ENCODE peak calls at places on chromosomes 13 and 19, in nine cellular contexts. S is heart right ventricle, B is HepG2, F is H1, A is brain microvascular endothelial cell, J is osteoblast, L is AG04450, R is thoracic aorta, E is small intestine. N is an unnamed sample. For H3K27me3, the result is how much of the 10 kb centered on the place peaks cover.

GRCh38 chr19:19642506-19643157 is 825 bp downstream of the GMIP start:
- DNase-seq in S (no peak), B (no peak), J (peak), E (peak), F (no peak), L (no peak), A (no peak), R (no peak), N (no peak)

GRCh38 chr13:112720814-112721197 is 31.0 kb downstream of the ATP11A start:
- DNase-seq in R (no peak), J (no peak), B (no peak), S (no peak), A (no peak), L (no peak), F (no peak), E (no peak), N (no peak)

GRCh38 chr19:48645652-48646191 is at the start of gene CA11:
- DNase-seq in S (no peak), A (no peak), R (no peak), J (peak), L (no peak), E (peak), F (no peak), B (no peak), N (peak)

GRCh38 chr13:48860369-48860768 is 115.3 kb upstream of the FNDC3A start:
- DNase-seq in A (no peak), F (no peak), B (no peak), R (no peak), L (no peak), S (no peak), E (no peak), J (no peak), N (no peak)

GRCh38 chr19:16894080-16894479 is 5.3 kb downstream of the F2RL3 start:
- DNase-seq in J (peak), S (no peak), R (no peak), L (no peak), A (no peak), E (no peak), B (no peak), F (no peak), N (no peak)

GRCh38 chr19:12946092-12946845 is 607 bp downstream of the RAD23A start:
- DNase-seq in L (peak), J (peak), F (peak), B (peak), S (peak), E (peak), R (no peak), A (peak), N (peak)

GRCh38 chr19:3115916-3116602 is 19.8 kb upstream of the GNA15 start:
- DNase-seq in E (no peak), L (no peak), B (no peak), R (no peak), J (no peak), F (peak), S (no peak), A (no peak), N (peak)

GRCh38 chr19:16400911-16401675 is 70.7 kb downstream of the EPS15L1 start:
- DNase-seq in B (no peak), A (no peak), L (no peak), S (no peak), R (peak), J (peak), E (no peak), F (no peak), N (no peak)

GRCh38 chr13:49097374-49097773 is 121.7 kb downstream of the FNDC3A start:
- DNase-seq in B (peak), A (peak), J (peak), E (no peak), L (peak), F (no peak), S (no peak), R (no peak), N (no peak)

GRCh38 chr13:21221268-21221667 is 44.8 kb downstream of the MRPL57 start:
- DNase-seq in B (no peak), E (no peak), L (no peak), F (no peak), R (no peak), A (no peak), J (no peak), S (no peak), N (no peak)

GRCh38 chr19:41532526-41532925 is 43.4 kb upstream of the CEACAM21 start:
- DNase-seq in L (no peak), A (no peak), R (no peak), J (no peak), E (no peak), B (no peak), F (no peak), S (no peak), N (no peak)
- H3K27me3 ChIP-seq in L (under half), A (under half), R (under half), J (under half), E (under half), B (under half), F (under half), S (under half), N (under half)

GRCh38 chr13:91401916-91402315 is 3.5 kb downstream of the GPC5 start:
- DNase-seq in B (no peak), A (no peak), L (no peak), E (no peak), F (no peak), J (no peak), S (no peak), R (no peak), N (no peak)
- H3K27me3 ChIP-seq in B (under half), A (under half), L (under half), E (under half), F (under half), J (under half), S (half or more), R (under half), N (under half)

DNA sequence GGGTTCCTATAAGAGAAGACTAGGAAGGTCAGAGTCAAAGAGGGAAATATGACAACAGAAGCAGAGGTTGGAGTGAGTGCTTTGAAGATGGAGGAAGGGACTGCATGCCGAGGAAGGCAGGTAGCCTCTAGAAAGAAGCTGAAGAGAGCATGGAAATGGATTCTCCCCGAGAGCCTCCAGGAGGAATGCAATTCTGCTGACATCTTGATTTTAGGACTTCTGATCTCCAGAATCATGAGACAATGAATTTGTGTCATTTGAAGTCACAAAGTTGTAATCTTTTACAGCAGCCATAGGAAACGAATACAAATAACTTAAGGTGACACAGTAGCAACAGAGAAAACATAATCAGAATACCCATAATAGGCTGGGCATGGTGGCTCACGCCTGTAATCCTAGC is 69.2 kb upstream of the UBAC2 start:
- DNase-seq in S (no peak), R (no peak), A (no peak), F (no peak), E (no peak), B (no peak), J (no peak), L (no peak), N (no peak)
- H3K27me3 ChIP-seq in S (under half), R (under half), A (under half), F (under half), E (under half), B (under half), J (under half), L (under half), N (under half)

DNA sequence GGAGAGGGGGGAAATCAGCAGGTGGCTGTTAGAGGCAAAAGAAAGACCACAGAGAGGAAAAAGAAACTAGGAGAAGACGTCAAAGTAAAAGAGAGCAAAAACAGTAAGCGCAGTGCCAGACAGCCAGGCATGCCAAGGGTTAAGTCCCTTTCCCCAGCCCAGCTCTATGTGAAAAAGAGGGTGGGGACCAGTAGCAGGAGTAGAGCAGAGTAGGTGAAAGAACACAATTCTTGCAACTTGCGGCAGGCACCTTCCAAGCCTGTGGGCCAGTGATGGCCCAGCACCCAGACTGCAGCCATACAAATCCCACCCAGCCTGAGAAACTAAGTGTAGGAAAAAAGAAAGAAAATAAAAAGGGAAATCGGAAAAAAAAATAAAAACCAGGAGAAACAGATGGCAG is 64.2 kb upstream of the ZNF85 start:
- DNase-seq in R (no peak), E (no peak), J (no peak), S (no peak), L (no peak), A (no peak), B (no peak), F (no peak), N (no peak)
- H3K27me3 ChIP-seq in R (under half), E (under half), J (under half), S (under half), L (under half), A (under half), B (under half), F (under half), N (under half)

DNA sequence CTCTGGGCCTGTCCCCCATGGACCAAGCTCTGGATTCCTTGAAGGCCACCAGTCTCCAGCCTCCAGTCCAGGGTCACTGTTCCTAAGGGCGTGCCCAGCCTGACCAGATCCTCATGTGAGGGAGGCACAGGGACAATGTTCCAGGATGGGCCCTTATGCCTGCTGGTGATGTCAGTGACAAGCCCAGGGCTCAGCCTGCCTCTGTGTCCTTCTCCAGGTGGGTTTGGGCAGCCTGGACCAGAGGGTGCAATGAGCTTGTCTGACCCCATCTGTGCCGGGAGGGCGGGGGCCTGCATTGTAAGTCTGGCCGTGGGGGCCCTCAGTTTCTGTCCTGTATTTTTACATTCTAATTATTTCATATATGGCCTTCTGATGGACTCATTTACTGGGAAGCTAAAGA is 33.9 kb upstream of the C19orf12 start:
- DNase-seq in L (no peak), R (no peak), F (no peak), A (no peak), B (no peak), E (no peak), S (no peak), J (no peak), N (no peak)
- H3K27me3 ChIP-seq in L (under half), R (under half), F (under half), A (under half), B (under half), E (under half), S (under half), J (under half), N (under half)